ENCODE peak calls at places on chromosomes 11 and 22, in five cellular contexts. K is cardiac muscle cell; Q is EH; O is activated CD4-positive, alpha-beta T cell treated with anti-CD3 and anti-CD28 coated beads, Interleukin-2, amount 50 U/mL, for 24 hours; C is CD8-positive, alpha-beta T cell. L is an unnamed sample.

GRCh38 chr22:45271667-45272188 is 13.0 kb upstream of the UPK3A start:
- DNase-seq in K (peak; percentile 15), Q (peak; percentile 66), O (no peak), C (no peak), L (no peak)

GRCh38 chr11:111823131-111823530 is 48.2 kb downstream of the ALG9 start:
- DNase-seq in K (no peak), Q (no peak), O (no peak), C (no peak), L (no peak)

GRCh38 chr11:134228625-134229024 is 4.2 kb downstream of the VPS26B start:
- DNase-seq in K (no peak), Q (peak; percentile 77), O (no peak), C (no peak), L (no peak)

GRCh38 chr11:59641156-59641555 is 25.6 kb upstream of the OSBP start:
- DNase-seq in K (no peak), Q (peak; percentile 43), O (no peak), C (no peak), L (no peak)

GRCh38 chr22:50188356-50188755 is 2.6 kb downstream of the TRABD start:
- DNase-seq in K (no peak), Q (no peak), O (no peak), C (no peak), L (no peak)

GRCh38 chr11:131998020-131998419 is 627.6 kb downstream of the NTM start:
- DNase-seq in K (no peak), Q (peak; percentile 74), O (no peak), C (no peak), L (no peak)

GRCh38 chr22:22935056-22935545 is 47.5 kb downstream of the IGLL5 start:
- DNase-seq in K (no peak), Q (no peak), O (no peak), C (no peak), L (no peak)

GRCh38 chr11:64372802-64373597 is 14.0 kb downstream of the RPS6KA4 start:
- DNase-seq in K (no peak), Q (peak; percentile 36), O (no peak), C (no peak), L (peak; percentile 15)

GRCh38 chr11:78223320-78223954 is 34.7 kb downstream of the USP35 start:
- DNase-seq in K (no peak), Q (no peak), O (no peak), C (no peak), L (no peak)

GRCh38 chr11:2213384-2213842 is 41.8 kb upstream of the TH start:
- DNase-seq in K (no peak), Q (no peak), O (no peak), C (no peak), L (no peak)

GRCh38 chr22:32396746-32397145 is 15.3 kb downstream of the RTCB start:
- DNase-seq in K (peak; percentile 3), Q (peak; percentile 11), O (no peak), C (no peak), L (peak; percentile 30)

GRCh38 chr11:45859661-45860140 is 12.4 kb downstream of the CRY2 start:
- DNase-seq in K (peak; percentile 99), Q (peak; percentile 99), O (no peak), C (no peak), L (peak; percentile 70)

GRCh38 chr11:33135216-33135615 is 26.1 kb downstream of the CSTF3 start:
- DNase-seq in K (peak; percentile 81), Q (peak; percentile 86), O (no peak), C (no peak), L (no peak)

GRCh38 chr22:45785458-45785857 is 113.8 kb downstream of the ATXN10 start:
- DNase-seq in K (no peak), Q (peak; percentile 26), O (no peak), C (no peak), L (peak; percentile 90)

GRCh38 chr22:20226077-20226716 is 41.9 kb downstream of the RTN4R start:
- DNase-seq in K (no peak), Q (no peak), O (no peak), C (no peak), L (no peak)

GRCh38 chr22:23263651-23264555 is 83.6 kb downstream of the BCR start:
- DNase-seq in K (no peak), Q (no peak), O (no peak), C (peak; percentile 30), L (no peak)

GRCh38 chr11:95716266-95716665 is 73.3 kb downstream of the FAM76B start:
- DNase-seq in K (peak; percentile 41), Q (no peak), O (no peak), C (no peak), L (no peak)

GRCh38 chr11:2857276-2857675 is 28.3 kb downstream of the CDKN1C start:
- DNase-seq in K (no peak), Q (no peak), O (no peak), C (no peak), L (no peak)

GRCh38 chr11:8230178-8230859 is 33.4 kb downstream of the LMO1 start:
- DNase-seq in K (no peak), Q (no peak), O (no peak), C (no peak), L (peak; percentile 57)

GRCh38 chr22:39007177-39007576 is 6.9 kb upstream of the APOBEC3C start:
- DNase-seq in K (no peak), Q (no peak), O (no peak), C (no peak), L (no peak)

GRCh38 chr11:2772544-2773031 is 72.8 kb upstream of the KCNQ1OT1 start:
- DNase-seq in K (peak; percentile 32), Q (peak; percentile 60), O (no peak), C (no peak), L (peak; percentile 52)

GRCh38 chr11:132008226-132008625 is 637.8 kb downstream of the NTM start:
- DNase-seq in K (no peak), Q (no peak), O (no peak), C (no peak), L (no peak)

GRCh38 chr11:69496202-69496557 is 14.7 kb downstream of the LINC01488 start:
- DNase-seq in K (no peak), Q (no peak), O (no peak), C (no peak), L (no peak)

GRCh38 chr11:67572747-67573419 is 10.7 kb upstream of the GSTP1 start:
- DNase-seq in K (peak; percentile 63), Q (peak; percentile 65), O (no peak), C (no peak), L (peak; percentile 55)

GRCh38 chr22:19840955-19841640 is 13.6 kb downstream of the GNB1L start:
- DNase-seq in K (no peak), Q (peak; percentile 49), O (no peak), C (no peak), L (no peak)

GRCh38 chr22:27405672-27406388 is 395.7 kb downstream of the MN1 start:
- DNase-seq in K (peak; percentile 70), Q (peak; percentile 65), O (no peak), C (no peak), L (peak; percentile 43)

GRCh38 chr22:43853328-43853931 is 8.9 kb downstream of the SULT4A1 start:
- DNase-seq in K (no peak), Q (no peak), O (no peak), C (no peak), L (no peak)

GRCh38 chr11:125141686-125142535 is 22.6 kb upstream of the PKNOX2 start:
- DNase-seq in K (peak; percentile 51), Q (peak; percentile 52), O (peak; percentile 40), C (peak; percentile 15), L (no peak)

GRCh38 chr11:86955111-86955673 is at the start of gene FZD4:
- DNase-seq in K (peak; percentile 95), Q (peak; percentile 91), O (no peak), C (no peak), L (peak; percentile 49)

GRCh38 chr22:42863349-42863911 is 6.4 kb upstream of the ARFGAP3 start:
- DNase-seq in K (peak; percentile 74), Q (peak; percentile 74), O (no peak), C (no peak), L (peak; percentile 73)

GRCh38 chr11:101061606-101062005 is 68.0 kb downstream of the PGR start:
- DNase-seq in K (peak; percentile 77), Q (peak; percentile 2), O (no peak), C (no peak), L (peak; percentile 2)

GRCh38 chr22:45582955-45583320 is 80.3 kb downstream of the FBLN1 start:
- DNase-seq in K (no peak), Q (no peak), O (no peak), C (no peak), L (no peak)

GRCh38 chr11:110818032-110818687 is 105.9 kb upstream of the ARHGAP20 start:
- DNase-seq in K (peak; percentile 31), Q (peak; percentile 44), O (no peak), C (no peak), L (peak; percentile 86)